ENCODE peak calls at places on chromosomes 12 and 14, in four cellular contexts. Z is AG09309, T is thoracic aorta, G is uterus. Q is an unnamed sample.

GRCh38 chr14:62824086-62824485 is 221.2 kb downstream of the KCNH5 start:
- DNase-seq in T (no peak), G (no peak), Z (no peak), Q (no peak)

GRCh38 chr14:37819155-37820015 is 224.0 kb downstream of the TTC6 start:
- DNase-seq in T (no peak), G (no peak), Z (peak; percentile 27), Q (peak; percentile 87)

GRCh38 chr12:2052861-2053674 is at the start of gene CACNA1C:
- DNase-seq in Z (no peak), G (peak; percentile 80), T (no peak), Q (no peak)

GRCh38 chr14:38210168-38210567 is 2.5 kb downstream of the SSTR1 start:
- DNase-seq in Z (peak; percentile 69), G (no peak), T (no peak), Q (peak; percentile 58)

GRCh38 chr12:108175310-108175709 is 46.2 kb downstream of the WSCD2 start:
- DNase-seq in T (no peak), Z (no peak), G (no peak), Q (no peak)

GRCh38 chr14:104306450-104307040 is 168.2 kb downstream of the KIF26A start:
- DNase-seq in G (no peak), Z (no peak), T (no peak), Q (no peak)

GRCh38 chr14:89911018-89911919 is 43.3 kb downstream of the EFCAB11 start:
- DNase-seq in G (peak; percentile 28), Z (peak; percentile 20), T (no peak), Q (no peak)

GRCh38 chr12:128767518-128767917 is 56.2 kb downstream of the SLC15A4 start:
- DNase-seq in Z (no peak), T (no peak), G (no peak), Q (no peak)

GRCh38 chr12:62683724-62684501 is 217.3 kb downstream of the MON2 start:
- DNase-seq in T (no peak), Z (no peak), G (peak; percentile 85), Q (no peak)

GRCh38 chr12:53069621-53070410 is 9.4 kb downstream of the SPRYD3 start:
- DNase-seq in Z (no peak), G (peak; percentile 82), T (no peak), Q (no peak)

GRCh38 chr12:112025808-112026375 is 12.7 kb downstream of the ERP29 start:
- DNase-seq in Z (no peak), G (no peak), T (no peak), Q (peak; percentile 23)

GRCh38 chr12:10717410-10717809 is 5.7 kb downstream of the YBX3 start:
- DNase-seq in Z (no peak), T (no peak), G (no peak), Q (peak; percentile 95)

GRCh38 chr12:6430124-6430989 is 14.4 kb upstream of the CD27 start:
- DNase-seq in G (peak; percentile 92), T (peak; percentile 94), Z (peak; percentile 98), Q (peak; percentile 91)

GRCh38 chr12:59193476-59194050 is 273.3 kb upstream of the LRIG3 start:
- DNase-seq in T (no peak), G (no peak), Z (no peak), Q (peak; percentile 92)

GRCh38 chr12:8698830-8699330 is 1.1 kb downstream of the RIMKLB start:
- DNase-seq in Z (no peak), G (no peak), T (no peak), Q (peak; percentile 65)

GRCh38 chr12:80901661-80902060 is 36.1 kb downstream of the LIN7A start:
- DNase-seq in G (no peak), T (no peak), Z (no peak), Q (no peak)

GRCh38 chr12:992647-993046 is 1.6 kb downstream of the ERC1 start:
- DNase-seq in G (no peak), T (no peak), Z (no peak), Q (no peak)

GRCh38 chr14:64800000-64800399 is 79.7 kb downstream of the SPTB start:
- DNase-seq in G (no peak), T (no peak), Z (no peak), Q (peak; percentile 46)

GRCh38 chr12:51819851-51820720 is 28.4 kb downstream of the FIGNL2 start:
- DNase-seq in T (no peak), Z (no peak), G (peak; percentile 31), Q (no peak)

GRCh38 chr12:92398565-92399309 is 253.1 kb upstream of the BTG1 start:
- DNase-seq in G (no peak), T (no peak), Z (no peak), Q (no peak)

GRCh38 chr12:131883521-131883900 is 10.9 kb upstream of the ULK1 start:
- DNase-seq in T (no peak), G (no peak), Z (no peak), Q (no peak)

GRCh38 chr12:108907861-108908302 is 28.0 kb downstream of the DAO start:
- DNase-seq in Z (no peak), T (no peak), G (no peak), Q (peak; percentile 76)

GRCh38 chr12:14138495-14138894 is 157.1 kb upstream of the GRIN2B start:
- DNase-seq in T (no peak), G (no peak), Z (no peak), Q (no peak)

GRCh38 chr14:106809615-106810014 is 1283.2 kb downstream of the TMEM121 start:
- DNase-seq in G (no peak), Z (no peak), T (no peak), Q (no peak)

GRCh38 chr12:49279706-49280159 is 14.9 kb downstream of the TUBA1C start:
- DNase-seq in T (no peak), G (no peak), Z (no peak), Q (peak; percentile 39)

GRCh38 chr14:70833884-70834283 is 24.6 kb upstream of the MAP3K9 start:
- DNase-seq in Z (no peak), G (no peak), T (no peak), Q (no peak)

GRCh38 chr12:121582583-121583333 is 1.9 kb upstream of the KDM2B start:
- DNase-seq in G (no peak), T (no peak), Z (no peak), Q (no peak)

GRCh38 chr14:54512393-54512792 is 2.7 kb downstream of the CGRRF1 start:
- DNase-seq in G (no peak), T (no peak), Z (no peak), Q (no peak)

GRCh38 chr14:54515670-54516069 is 6.0 kb downstream of the CGRRF1 start:
- DNase-seq in T (no peak), Z (no peak), G (no peak), Q (no peak)

DNA sequence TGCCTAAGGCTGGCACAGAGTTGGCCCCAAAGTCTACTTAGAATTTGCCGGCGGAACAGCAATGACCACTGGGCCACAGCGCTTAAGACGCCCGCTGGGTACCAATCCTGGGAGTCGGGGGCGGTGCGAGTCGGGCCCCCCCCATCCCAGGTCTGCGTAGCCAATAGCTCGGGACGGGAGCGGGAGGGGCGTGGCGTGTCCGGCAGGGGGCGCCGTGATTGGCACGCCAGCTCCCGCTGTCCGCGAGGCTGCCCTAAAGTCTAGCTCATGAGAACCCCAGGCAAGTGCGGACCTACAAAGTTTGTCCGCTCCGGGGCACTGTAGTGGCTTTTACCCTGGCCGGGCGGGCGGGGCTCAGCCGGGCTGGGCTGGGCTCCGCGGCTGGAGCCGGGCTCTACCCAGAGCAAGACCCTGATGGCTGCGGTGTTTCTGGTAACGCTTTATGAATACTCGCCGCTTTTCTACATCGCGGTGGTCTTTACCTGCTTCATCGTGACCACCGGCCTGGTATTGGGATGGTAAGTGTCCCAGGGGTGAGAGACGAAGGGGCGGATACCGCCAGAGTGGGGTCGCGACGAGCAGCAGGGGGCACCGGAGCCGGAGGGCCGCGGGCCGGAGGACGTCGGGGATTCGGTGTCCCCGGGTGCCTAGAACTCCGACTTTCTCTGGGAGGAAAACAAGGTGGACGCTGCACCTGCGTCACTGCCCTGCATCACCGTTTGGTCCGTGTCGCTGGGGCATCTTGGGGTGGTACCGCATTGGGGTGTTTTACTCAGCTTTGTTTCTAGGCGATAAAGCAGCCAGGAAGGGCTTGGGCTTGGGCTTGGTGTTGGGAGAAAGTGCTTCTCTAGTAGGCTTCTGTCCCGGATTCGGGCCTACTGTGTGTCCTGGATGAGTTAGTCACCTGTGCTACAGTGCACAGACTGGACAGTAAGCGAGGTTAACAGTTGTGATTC is at the start of gene CGRRF1:
- DNase-seq in G (peak; percentile 98), T (peak; percentile 96), Z (peak; percentile 92), Q (peak; percentile 90)
- TF ChIP-seq CTCF in G (peak; percentile 57), T (peak; percentile 62), Z (peak; percentile 46), Q (peak; percentile 55)

DNA sequence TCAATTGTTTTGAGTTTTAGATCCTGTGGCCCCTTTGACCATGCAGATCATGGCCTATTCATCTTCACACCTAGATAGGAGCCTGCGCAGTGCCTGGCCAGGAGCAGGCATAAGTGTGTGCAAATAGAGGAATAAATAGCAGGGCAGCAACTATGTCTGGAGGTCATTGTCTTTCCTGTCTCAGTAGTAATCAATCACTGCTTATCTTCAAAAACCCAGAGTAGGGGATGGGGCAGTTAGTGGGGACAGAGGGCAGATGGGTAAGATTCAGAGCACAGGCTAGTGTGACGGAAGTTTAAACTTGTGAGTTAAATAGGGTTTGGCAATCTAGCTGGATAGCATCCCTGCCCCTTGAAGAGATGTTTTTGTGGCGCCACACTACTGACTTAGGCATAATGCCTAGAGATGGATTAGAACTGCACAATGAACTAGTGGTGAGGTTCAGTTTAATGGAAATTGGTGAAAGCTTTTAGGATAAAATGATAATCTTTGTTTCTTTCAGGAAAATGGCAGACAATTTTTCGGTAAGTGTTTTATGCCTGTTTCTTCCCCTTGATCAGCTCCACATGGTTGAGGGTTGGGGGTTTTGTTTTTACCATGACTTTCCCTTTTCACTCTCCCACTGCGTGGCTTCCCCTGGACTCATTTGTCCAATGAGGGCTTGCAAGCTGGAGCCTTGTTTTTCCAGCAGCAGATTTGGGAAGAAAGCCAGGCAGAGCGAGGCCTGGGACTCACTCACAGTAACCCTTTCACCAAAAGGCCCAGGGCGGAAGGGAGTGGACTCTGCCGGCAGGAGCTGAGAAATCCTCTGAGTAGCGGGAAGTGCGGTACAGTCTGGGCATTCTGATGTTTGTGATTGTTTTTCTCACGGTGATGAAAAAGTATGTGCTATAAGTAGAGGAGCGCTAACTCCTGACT is 8.1 kb downstream of the LGALS3 start:
- DNase-seq in G (peak; percentile 80), Z (peak; percentile 52), T (peak; percentile 60), Q (no peak)
- TF ChIP-seq CTCF in G (peak; percentile 23), Z (peak; percentile 4), T (no peak), Q (no peak)

GRCh38 chr12:120359159-120359527 is 9.8 kb downstream of the MSI1 start:
- DNase-seq in G (no peak), Z (no peak), T (no peak), Q (no peak)

GRCh38 chr12:120357104-120357503 is 11.9 kb downstream of the MSI1 start:
- DNase-seq in G (no peak), Z (no peak), T (no peak), Q (no peak)

GRCh38 chr12:120361506-120362208 is 7.3 kb downstream of the MSI1 start:
- DNase-seq in G (peak; percentile 45), Z (no peak), T (no peak), Q (peak; percentile 17)

GRCh38 chr12:120356567-120357030 is 12.4 kb downstream of the MSI1 start:
- DNase-seq in G (peak; percentile 72), T (no peak), Z (peak; percentile 60), Q (peak; percentile 82)

GRCh38 chr12:120358412-120359158 is 10.4 kb downstream of the MSI1 start:
- DNase-seq in G (no peak), Z (no peak), T (no peak), Q (no peak)
- TF ChIP-seq CTCF in G (no peak), Z (no peak), T (no peak), Q (no peak)

DNA sequence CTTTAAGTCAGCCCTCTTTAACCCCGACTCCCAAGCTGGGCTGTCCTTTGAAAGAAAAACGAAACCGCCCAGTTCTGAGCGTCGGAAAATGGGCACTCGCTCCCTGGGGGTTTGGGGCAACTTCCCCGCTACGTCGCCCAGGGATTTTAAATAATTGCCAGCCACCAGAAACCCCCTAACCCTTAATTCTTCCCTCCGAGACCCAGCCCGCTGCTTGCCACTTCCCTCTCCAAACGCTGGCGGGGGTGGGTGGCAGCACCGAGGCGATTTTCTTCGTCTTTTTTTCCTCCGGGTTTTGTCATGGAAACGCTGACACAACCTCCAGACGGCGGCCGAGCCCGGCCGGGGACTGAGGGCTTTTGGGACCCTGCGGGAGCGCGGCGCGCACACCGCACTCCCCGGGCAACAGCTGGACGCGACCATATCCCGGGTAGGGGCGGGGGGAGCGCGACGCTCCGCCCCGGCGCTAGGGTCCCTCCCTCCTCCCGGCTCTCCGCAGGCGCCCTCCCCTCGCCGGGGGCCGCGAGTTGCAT is at the start of gene CHST11:
- DNase-seq in T (peak; percentile 57), Z (peak; percentile 54), G (peak; percentile 82), Q (peak; percentile 68)
- TF ChIP-seq CTCF in T (peak; percentile 46), Z (peak; percentile 46), G (peak; percentile 48), Q (peak; percentile 23)